ENCODE peak calls at places on chromosomes 11 and 22, in eight cellular contexts. One of them, this sample, is unnamed.

GRCh38 chr22:36743011-36743410 is 32.9 kb downstream of the IFT27 start:
- DNase-seq in lower leg skin: no peak
- DNase-seq in GM10248: no peak
- DNase-seq in HFFc6: no peak
- DNase-seq in AG09309: no peak
- DNase-seq in lower lobe of right lung: no peak
- DNase-seq in foreskin fibroblast: no peak
- DNase-seq in adrenal gland: no peak
- DNase-seq in this sample: no peak

GRCh38 chr11:84566681-84567080 is 1060.5 kb downstream of the DLG2 start:
- DNase-seq in lower leg skin: no peak
- DNase-seq in GM10248: no peak
- DNase-seq in HFFc6: no peak
- DNase-seq in AG09309: no peak
- DNase-seq in lower lobe of right lung: no peak
- DNase-seq in foreskin fibroblast: no peak
- DNase-seq in adrenal gland: no peak
- DNase-seq in this sample: no peak

GRCh38 chr11:134398644-134399292 is 13.3 kb downstream of the B3GAT1 start:
- DNase-seq in lower leg skin: no peak
- DNase-seq in GM10248: no peak
- DNase-seq in HFFc6: no peak
- DNase-seq in AG09309: no peak
- DNase-seq in lower lobe of right lung: no peak
- DNase-seq in foreskin fibroblast: no peak
- DNase-seq in adrenal gland: no peak
- DNase-seq in this sample: no peak

GRCh38 chr11:109519253-109519652 is 97.3 kb downstream of the C11orf87 start:
- DNase-seq in lower leg skin: no peak
- DNase-seq in GM10248: no peak
- DNase-seq in HFFc6: no peak
- DNase-seq in AG09309: no peak
- DNase-seq in lower lobe of right lung: no peak
- DNase-seq in foreskin fibroblast: no peak
- DNase-seq in adrenal gland: no peak
- DNase-seq in this sample: no peak

GRCh38 chr11:1749020-1749758 is 1.2 kb downstream of the IFITM10 start:
- DNase-seq in lower leg skin: no peak
- DNase-seq in GM10248: no peak
- DNase-seq in HFFc6: no peak
- DNase-seq in AG09309: no peak
- DNase-seq in lower lobe of right lung: peak; percentile 55
- DNase-seq in foreskin fibroblast: peak; percentile 34
- DNase-seq in adrenal gland: peak; percentile 73
- DNase-seq in this sample: peak; percentile 55

GRCh38 chr11:11502303-11502828 is 119.4 kb downstream of the GALNT18 start:
- DNase-seq in lower leg skin: no peak
- DNase-seq in GM10248: no peak
- DNase-seq in HFFc6: no peak
- DNase-seq in AG09309: no peak
- DNase-seq in lower lobe of right lung: no peak
- DNase-seq in foreskin fibroblast: no peak
- DNase-seq in adrenal gland: no peak
- DNase-seq in this sample: no peak

GRCh38 chr11:110613526-110613925 is 98.7 kb downstream of the ARHGAP20 start:
- DNase-seq in lower leg skin: no peak
- DNase-seq in GM10248: no peak
- DNase-seq in HFFc6: no peak
- DNase-seq in AG09309: no peak
- DNase-seq in lower lobe of right lung: no peak
- DNase-seq in foreskin fibroblast: peak; percentile 3
- DNase-seq in adrenal gland: no peak
- DNase-seq in this sample: no peak

GRCh38 chr11:122642472-122642922 is 13.0 kb upstream of the UBASH3B start:
- DNase-seq in lower leg skin: no peak
- DNase-seq in GM10248: no peak
- DNase-seq in HFFc6: peak; percentile 94
- DNase-seq in AG09309: peak; percentile 84
- DNase-seq in lower lobe of right lung: no peak
- DNase-seq in foreskin fibroblast: peak; percentile 90
- DNase-seq in adrenal gland: no peak
- DNase-seq in this sample: no peak

GRCh38 chr11:830295-831131 is 2.2 kb upstream of the CD151 start:
- DNase-seq in lower leg skin: no peak
- DNase-seq in GM10248: peak; percentile 82
- DNase-seq in HFFc6: peak; percentile 47
- DNase-seq in AG09309: no peak
- DNase-seq in lower lobe of right lung: peak; percentile 87
- DNase-seq in foreskin fibroblast: peak; percentile 67
- DNase-seq in adrenal gland: peak; percentile 64
- DNase-seq in this sample: peak; percentile 56

GRCh38 chr11:73507086-73507485 is 90.8 kb downstream of the FAM168A start:
- DNase-seq in lower leg skin: no peak
- DNase-seq in GM10248: no peak
- DNase-seq in HFFc6: peak; percentile 19
- DNase-seq in AG09309: peak; percentile 5
- DNase-seq in lower lobe of right lung: no peak
- DNase-seq in foreskin fibroblast: peak; percentile 29
- DNase-seq in adrenal gland: no peak
- DNase-seq in this sample: no peak

GRCh38 chr11:115279831-115280761 is 224.1 kb downstream of the CADM1 start:
- DNase-seq in lower leg skin: no peak
- DNase-seq in GM10248: no peak
- DNase-seq in HFFc6: no peak
- DNase-seq in AG09309: no peak
- DNase-seq in lower lobe of right lung: no peak
- DNase-seq in foreskin fibroblast: no peak
- DNase-seq in adrenal gland: no peak
- DNase-seq in this sample: no peak

GRCh38 chr11:126332221-126332711 is 23.2 kb upstream of the ST3GAL4 start:
- DNase-seq in lower leg skin: peak; percentile 61
- DNase-seq in GM10248: no peak
- DNase-seq in HFFc6: peak; percentile 89
- DNase-seq in AG09309: peak; percentile 62
- DNase-seq in lower lobe of right lung: no peak
- DNase-seq in foreskin fibroblast: peak; percentile 92
- DNase-seq in adrenal gland: peak; percentile 94
- DNase-seq in this sample: peak; percentile 14

GRCh38 chr11:94117871-94118270 is 10.8 kb upstream of the PANX1 start:
- DNase-seq in lower leg skin: no peak
- DNase-seq in GM10248: no peak
- DNase-seq in HFFc6: peak; percentile 37
- DNase-seq in AG09309: no peak
- DNase-seq in lower lobe of right lung: no peak
- DNase-seq in foreskin fibroblast: peak; percentile 43
- DNase-seq in adrenal gland: no peak
- DNase-seq in this sample: no peak

GRCh38 chr22:28112548-28113043 is 193.5 kb upstream of the PITPNB start:
- DNase-seq in lower leg skin: peak; percentile 25
- DNase-seq in GM10248: no peak
- DNase-seq in HFFc6: peak; percentile 52
- DNase-seq in AG09309: peak; percentile 20
- DNase-seq in lower lobe of right lung: peak; percentile 52
- DNase-seq in foreskin fibroblast: peak; percentile 53
- DNase-seq in adrenal gland: peak; percentile 53
- DNase-seq in this sample: no peak

GRCh38 chr11:64638829-64639228 is 47.8 kb downstream of the SLC22A12 start:
- DNase-seq in lower leg skin: no peak
- DNase-seq in GM10248: no peak
- DNase-seq in HFFc6: no peak
- DNase-seq in AG09309: no peak
- DNase-seq in lower lobe of right lung: no peak
- DNase-seq in foreskin fibroblast: no peak
- DNase-seq in adrenal gland: no peak
- DNase-seq in this sample: no peak

GRCh38 chr11:80109031-80109430 is 668.2 kb upstream of the TENM4 start:
- DNase-seq in lower leg skin: no peak
- DNase-seq in GM10248: no peak
- DNase-seq in HFFc6: no peak
- DNase-seq in AG09309: no peak
- DNase-seq in lower lobe of right lung: no peak
- DNase-seq in foreskin fibroblast: no peak
- DNase-seq in adrenal gland: no peak
- DNase-seq in this sample: no peak

GRCh38 chr11:35166369-35167360 is 27.7 kb downstream of the CD44 start:
- DNase-seq in lower leg skin: peak; percentile 59
- DNase-seq in GM10248: no peak
- DNase-seq in HFFc6: peak; percentile 99
- DNase-seq in AG09309: peak; percentile 91
- DNase-seq in lower lobe of right lung: no peak
- DNase-seq in foreskin fibroblast: peak; percentile 96
- DNase-seq in adrenal gland: peak; percentile 37
- DNase-seq in this sample: peak; percentile 50

DNA sequence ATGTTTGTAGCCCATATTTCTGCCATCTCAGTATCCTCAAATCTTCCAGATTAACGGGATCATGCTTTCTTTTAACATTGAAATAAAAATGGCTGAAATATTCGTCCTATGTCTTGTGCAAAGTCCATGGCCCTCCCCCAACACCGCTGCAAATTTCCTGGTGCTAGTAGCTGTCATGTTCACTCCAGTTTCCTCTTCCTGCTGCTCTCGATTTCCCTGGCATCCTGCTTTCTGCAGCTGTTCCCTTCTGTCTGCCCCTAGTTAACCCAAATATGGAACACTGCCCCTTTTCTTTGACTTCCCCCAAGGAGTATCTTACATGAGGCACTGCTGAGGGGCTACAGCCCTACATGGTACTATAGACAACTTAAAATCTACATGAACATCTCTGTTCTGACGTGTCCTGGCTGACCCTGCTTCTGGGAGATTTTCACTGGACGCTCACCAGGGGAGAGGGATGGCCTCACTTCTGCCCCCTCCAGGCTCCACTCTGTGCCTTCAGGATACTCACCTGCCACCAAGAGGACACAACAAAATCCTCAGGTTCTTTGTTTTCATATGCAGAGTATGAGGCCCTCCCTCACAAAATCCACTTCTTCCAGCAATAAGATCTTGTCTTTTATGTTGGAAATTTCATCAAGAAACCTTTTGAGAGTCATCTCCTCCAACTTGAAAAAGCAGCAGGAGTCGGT is 29.4 kb upstream of the SCUBE2 start:
- DNase-seq in lower leg skin: no peak
- DNase-seq in GM10248: no peak
- DNase-seq in HFFc6: no peak
- DNase-seq in AG09309: no peak
- DNase-seq in lower lobe of right lung: no peak
- DNase-seq in foreskin fibroblast: no peak
- DNase-seq in adrenal gland: no peak
- DNase-seq in this sample: no peak
- TF ChIP-seq CTCF in lower leg skin: no peak
- TF ChIP-seq CTCF in GM10248: no peak
- TF ChIP-seq CTCF in HFFc6: peak; percentile 30
- TF ChIP-seq CTCF in AG09309: peak; percentile 14
- TF ChIP-seq CTCF in lower lobe of right lung: peak; percentile 6
- TF ChIP-seq CTCF in foreskin fibroblast: peak; percentile 10
- TF ChIP-seq CTCF in adrenal gland: no peak
- TF ChIP-seq CTCF in this sample: no peak

GRCh38 chr11:40816976-40817375 is 642.5 kb downstream of the LRRC4C start:
- DNase-seq in lower leg skin: no peak
- DNase-seq in GM10248: no peak
- DNase-seq in HFFc6: no peak
- DNase-seq in AG09309: no peak
- DNase-seq in lower lobe of right lung: no peak
- DNase-seq in foreskin fibroblast: no peak
- DNase-seq in adrenal gland: no peak
- DNase-seq in this sample: no peak

DNA sequence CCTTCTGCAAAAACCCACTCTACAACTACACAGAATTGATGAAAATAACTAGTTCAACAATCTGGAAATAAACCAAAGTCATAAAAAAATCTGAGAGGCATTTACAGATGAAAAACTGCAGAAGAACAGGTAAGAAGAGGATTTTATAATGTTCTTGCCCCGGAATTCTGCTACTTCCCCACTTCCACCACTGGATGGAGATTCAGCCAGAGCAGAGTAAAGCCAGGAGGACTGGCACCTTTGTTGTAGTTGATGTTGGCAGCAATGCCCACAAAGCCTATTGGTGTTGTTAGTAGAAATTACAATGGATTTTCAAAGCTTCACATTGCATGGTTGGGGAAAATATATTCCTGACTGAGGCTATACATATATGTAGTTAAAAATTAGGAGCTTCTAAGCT is 640.2 kb downstream of the LRRC4C start:
- DNase-seq in lower leg skin: no peak
- DNase-seq in GM10248: no peak
- DNase-seq in HFFc6: no peak
- DNase-seq in AG09309: no peak
- DNase-seq in lower lobe of right lung: no peak
- DNase-seq in foreskin fibroblast: no peak
- DNase-seq in adrenal gland: no peak
- DNase-seq in this sample: no peak
- TF ChIP-seq CTCF in lower leg skin: no peak
- TF ChIP-seq CTCF in GM10248: no peak
- TF ChIP-seq CTCF in HFFc6: no peak
- TF ChIP-seq CTCF in AG09309: no peak
- TF ChIP-seq CTCF in lower lobe of right lung: no peak
- TF ChIP-seq CTCF in foreskin fibroblast: no peak
- TF ChIP-seq CTCF in adrenal gland: no peak
- TF ChIP-seq CTCF in this sample: no peak

GRCh38 chr22:44729391-44730012 is 22.9 kb upstream of the ARHGAP8 start:
- DNase-seq in lower leg skin: no peak
- DNase-seq in GM10248: no peak
- DNase-seq in HFFc6: peak; percentile 47
- DNase-seq in AG09309: peak; percentile 16
- DNase-seq in lower lobe of right lung: no peak
- DNase-seq in foreskin fibroblast: peak; percentile 76
- DNase-seq in adrenal gland: no peak
- DNase-seq in this sample: no peak
- TF ChIP-seq CTCF in lower leg skin: no peak
- TF ChIP-seq CTCF in GM10248: no peak
- TF ChIP-seq CTCF in HFFc6: peak; percentile 61
- TF ChIP-seq CTCF in AG09309: peak; percentile 57
- TF ChIP-seq CTCF in lower lobe of right lung: no peak
- TF ChIP-seq CTCF in foreskin fibroblast: peak; percentile 45
- TF ChIP-seq CTCF in adrenal gland: no peak
- TF ChIP-seq CTCF in this sample: no peak

DNA sequence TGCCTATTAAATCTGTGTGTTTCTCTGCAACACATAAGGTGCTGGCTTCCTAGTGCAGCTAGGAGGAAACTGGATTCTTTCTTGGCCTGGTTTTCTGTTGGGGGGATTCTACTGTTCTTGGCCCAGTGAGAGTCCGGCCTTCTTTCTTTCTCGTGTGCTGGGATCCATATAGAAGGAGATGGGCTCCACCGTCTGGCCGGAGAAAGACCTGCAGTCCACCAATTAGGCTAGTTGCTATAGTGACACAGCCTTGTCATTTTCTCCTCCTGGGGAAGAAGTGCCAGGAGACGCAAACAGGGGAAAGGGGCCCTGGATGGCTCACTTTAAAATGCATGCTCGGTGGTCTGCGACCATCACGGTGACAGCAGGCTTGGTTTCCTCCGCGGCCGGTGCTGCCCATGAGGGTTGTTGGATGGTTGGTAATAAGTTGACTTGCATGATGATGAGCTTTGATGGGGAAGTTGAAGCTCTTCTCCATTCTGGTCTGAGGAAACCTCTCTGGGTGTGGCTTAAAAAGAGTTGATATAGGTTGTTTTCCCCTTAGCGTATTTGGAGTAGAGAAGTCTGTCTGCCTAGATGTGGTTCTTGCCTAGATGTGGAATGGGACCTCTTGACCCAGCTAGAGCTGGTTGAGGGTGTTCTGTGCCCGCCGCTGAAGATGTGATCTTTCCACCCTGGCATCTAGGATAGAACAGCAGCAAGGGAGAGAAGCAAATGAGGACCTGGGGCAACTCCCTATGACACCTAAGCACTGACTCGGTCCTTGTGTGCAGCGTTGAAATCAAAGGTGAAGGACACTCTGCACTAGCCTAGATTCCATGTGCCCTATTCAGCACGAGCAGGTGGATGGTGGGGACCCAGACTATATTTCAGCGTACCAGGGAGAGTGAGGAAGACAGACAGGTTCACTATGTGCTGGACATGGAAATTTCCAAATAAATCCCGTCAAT is 1335.0 kb downstream of the BRD1 start:
- DNase-seq in lower leg skin: peak; percentile 54
- DNase-seq in GM10248: peak; percentile 77
- DNase-seq in HFFc6: peak; percentile 60
- DNase-seq in AG09309: peak; percentile 39
- DNase-seq in lower lobe of right lung: peak; percentile 69
- DNase-seq in foreskin fibroblast: peak; percentile 54
- DNase-seq in adrenal gland: peak; percentile 63
- DNase-seq in this sample: no peak
- TF ChIP-seq CTCF in lower leg skin: no peak
- TF ChIP-seq CTCF in GM10248: peak; percentile 73
- TF ChIP-seq CTCF in HFFc6: peak; percentile 83
- TF ChIP-seq CTCF in AG09309: peak; percentile 86
- TF ChIP-seq CTCF in lower lobe of right lung: peak; percentile 73
- TF ChIP-seq CTCF in foreskin fibroblast: peak; percentile 82
- TF ChIP-seq CTCF in adrenal gland: peak; percentile 76
- TF ChIP-seq CTCF in this sample: peak; percentile 21

This sample was measured in CD14-positive monocyte.